ENCODE peak calls at places on chromosomes 3 and 15, in six cellular contexts. D, C, U, H, J and F are unnamed samples.

GRCh38 chr15:31488437-31489204 is 162.0 kb downstream of the KLF13 start:
- DNase-seq in D (peak; percentile 91), C (peak; percentile 59), U (peak; percentile 78), H (peak; percentile 87), J (peak; percentile 62), F (peak; percentile 93)

GRCh38 chr3:107100573-107100972 is 276.7 kb upstream of the CCDC54 start:
- DNase-seq in D (no peak), C (no peak), U (no peak), H (no peak), J (no peak), F (no peak)

GRCh38 chr3:14154242-14154641 is 24.2 kb downstream of the XPC start:
- DNase-seq in D (no peak), C (no peak), U (no peak), H (no peak), J (no peak), F (no peak)

GRCh38 chr3:7813412-7813811 is 688.2 kb upstream of the LMCD1 start:
- DNase-seq in D (no peak), C (no peak), U (no peak), H (no peak), J (no peak), F (no peak)

GRCh38 chr3:49998326-49998725 is 58.4 kb downstream of the RBM6 start:
- DNase-seq in D (peak; percentile 7), C (no peak), U (no peak), H (no peak), J (no peak), F (peak; percentile 19)

GRCh38 chr3:32403663-32404062 is 12.0 kb downstream of the CMTM7 start:
- DNase-seq in D (no peak), C (no peak), U (no peak), H (no peak), J (no peak), F (no peak)

GRCh38 chr3:184733181-184733580 is 21.3 kb upstream of the MAGEF1 start:
- DNase-seq in D (no peak), C (no peak), U (no peak), H (no peak), J (peak; percentile 7), F (no peak)

GRCh38 chr15:74809951-74810350 is 2.7 kb upstream of the LMAN1L start:
- DNase-seq in D (no peak), C (no peak), U (no peak), H (no peak), J (no peak), F (no peak)

GRCh38 chr15:40320931-40321371 is 2.5 kb upstream of the INAFM2 start:
- DNase-seq in D (peak; percentile 48), C (no peak), U (no peak), H (peak; percentile 79), J (no peak), F (peak; percentile 83)

GRCh38 chr3:14562441-14562840 is 22.3 kb upstream of the GRIP2 start:
- DNase-seq in D (no peak), C (no peak), U (no peak), H (no peak), J (no peak), F (no peak)

GRCh38 chr3:155428558-155428957 is 135.1 kb upstream of the STRIT1 start:
- DNase-seq in D (no peak), C (no peak), U (no peak), H (no peak), J (no peak), F (no peak)

GRCh38 chr15:98085003-98085639 is 124.6 kb downstream of the ARRDC4 start:
- DNase-seq in D (peak; percentile 71), C (no peak), U (no peak), H (no peak), J (peak; percentile 58), F (no peak)

GRCh38 chr3:132726341-132726823 is 4.2 kb upstream of the NPHP3 start:
- DNase-seq in D (peak; percentile 19), C (no peak), U (no peak), H (no peak), J (no peak), F (no peak)

GRCh38 chr15:86054338-86054737 is 25.3 kb upstream of the AGBL1 start:
- DNase-seq in D (no peak), C (no peak), U (no peak), H (no peak), J (no peak), F (no peak)

GRCh38 chr3:105948108-105948507 is 79.3 kb upstream of the CBLB start:
- DNase-seq in D (no peak), C (no peak), U (no peak), H (no peak), J (no peak), F (no peak)
- TF ChIP-seq POLR2A in D (no peak), C (no peak), U (no peak), H (no peak), J (no peak), F (no peak)

GRCh38 chr3:48427630-48427962 is 2.3 kb downstream of the PLXNB1 start:
- DNase-seq in D (no peak), C (peak; percentile 50), U (no peak), H (no peak), J (no peak), F (no peak)
- TF ChIP-seq POLR2A in D (no peak), C (no peak), U (no peak), H (no peak), J (no peak), F (no peak)

GRCh38 chr15:62060116-62060895 is at the start of gene VPS13C:
- DNase-seq in D (peak; percentile 95), C (peak; percentile 95), U (peak; percentile 80), H (peak; percentile 96), J (peak; percentile 87), F (peak; percentile 75)
- TF ChIP-seq POLR2A in D (peak; percentile 91), C (no peak), U (peak; percentile 94), H (peak; percentile 27), J (no peak), F (peak; percentile 86)

GRCh38 chr15:96331942-96332853 is 1.7 kb downstream of the NR2F2 start:
- DNase-seq in D (peak; percentile 79), C (peak; percentile 50), U (no peak), H (peak; percentile 77), J (peak; percentile 37), F (no peak)

GRCh38 chr15:96330064-96330449 is 443 bp upstream of the NR2F2 start:
- DNase-seq in D (peak; percentile 82), C (peak; percentile 81), U (no peak), H (peak; percentile 92), J (no peak), F (peak; percentile 48)

GRCh38 chr15:96329403-96329981 is 1.0 kb upstream of the NR2F2 start:
- DNase-seq in D (peak; percentile 10), C (no peak), U (no peak), H (no peak), J (no peak), F (no peak)

GRCh38 chr15:96331141-96331941 is 841 bp downstream of the NR2F2 start:
- DNase-seq in D (peak; percentile 58), C (peak; percentile 49), U (no peak), H (peak; percentile 76), J (peak; percentile 16), F (peak; percentile 2)

DNA sequence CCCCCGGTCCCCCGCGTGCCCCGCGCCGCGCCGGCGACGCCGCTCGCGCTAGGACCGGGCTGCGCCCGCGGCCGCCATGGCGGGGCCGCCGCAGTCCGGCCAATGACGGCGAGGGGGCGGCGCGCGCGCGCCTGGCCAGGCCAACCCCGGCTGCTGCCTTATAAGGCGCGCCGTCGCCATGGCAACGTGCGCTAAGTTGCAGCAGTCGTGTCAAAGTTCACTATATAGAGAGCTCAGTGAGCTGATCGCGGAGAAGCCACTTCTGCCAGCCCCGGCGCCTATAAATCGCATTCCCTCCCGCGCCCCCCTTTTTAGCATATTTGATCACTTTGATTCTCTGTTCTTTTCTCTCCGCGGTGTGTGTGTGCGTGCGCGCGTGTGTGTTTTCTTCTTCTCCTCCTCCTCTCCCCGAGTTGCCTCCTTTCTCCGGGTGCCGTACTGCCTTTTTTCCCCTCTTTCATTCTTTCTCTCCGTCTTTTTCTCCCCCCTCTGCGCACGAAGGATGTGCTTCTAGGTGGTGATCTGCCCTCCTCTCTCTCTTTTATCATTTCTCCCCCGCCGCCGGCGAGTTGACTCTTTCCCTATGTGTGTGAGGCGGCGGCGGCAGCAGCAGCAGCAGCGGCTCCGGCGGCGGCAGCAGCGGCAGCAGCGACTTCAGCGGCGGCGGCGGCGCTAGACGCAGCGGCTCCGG is at the start of gene NR2F2:
- DNase-seq in D (peak; percentile 98), C (peak; percentile 98), U (peak; percentile 53), H (peak; percentile 99), J (peak; percentile 94), F (peak; percentile 87)
- TF ChIP-seq POLR2A in D (peak; percentile 63), C (peak; percentile 46), U (no peak), H (peak; percentile 95), J (no peak), F (peak; percentile 57)

GRCh38 chr3:20028846-20029430 is 11.3 kb upstream of the KAT2B start:
- DNase-seq in D (no peak), C (no peak), U (no peak), H (no peak), J (no peak), F (no peak)
- TF ChIP-seq POLR2A in D (no peak), C (no peak), U (no peak), H (no peak), J (no peak), F (no peak)

DNA sequence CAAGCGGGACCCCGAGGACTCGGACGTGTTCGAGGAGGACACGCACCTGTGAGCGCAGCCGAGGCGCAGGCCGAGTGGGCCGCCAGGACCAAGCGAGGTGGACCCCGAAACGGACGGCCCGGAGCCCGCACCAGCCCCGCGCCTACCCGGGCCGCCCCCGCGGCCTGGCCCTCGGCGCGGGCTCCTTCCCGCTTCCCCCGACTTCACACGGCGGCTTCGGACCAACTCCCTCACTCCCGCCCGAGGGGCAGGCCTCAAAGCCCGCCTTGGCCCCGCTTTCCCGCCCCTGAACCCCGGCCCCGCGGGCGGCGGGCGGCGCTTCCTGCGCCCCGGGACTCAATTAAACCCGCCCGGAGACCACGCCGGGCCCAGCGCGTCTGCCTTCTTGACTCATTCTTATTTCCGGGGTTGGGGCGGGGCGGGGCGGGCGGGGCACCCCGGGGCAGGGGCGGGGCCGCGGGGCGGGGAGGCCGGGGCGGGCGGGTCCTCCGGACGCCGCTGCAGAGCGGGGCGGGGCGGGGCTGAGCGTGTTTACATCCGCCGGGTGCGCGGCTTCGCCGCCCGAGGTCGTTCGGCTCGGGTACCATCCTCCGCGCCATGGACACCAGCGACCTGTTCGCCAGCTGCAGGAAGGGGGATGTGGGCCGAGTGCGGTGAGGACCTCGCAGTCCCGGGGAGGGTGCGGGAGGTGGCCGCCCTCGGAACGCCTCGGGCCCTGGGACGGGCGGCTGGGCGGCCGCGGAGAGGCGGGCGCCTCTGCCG is at the start of gene ABTB1:
- DNase-seq in D (peak; percentile 66), C (peak; percentile 92), U (no peak), H (peak; percentile 92), J (peak; percentile 80), F (peak; percentile 84)
- TF ChIP-seq POLR2A in D (peak; percentile 52), C (no peak), U (peak; percentile 87), H (no peak), J (no peak), F (peak; percentile 31)